ENCODE peak calls at places on chromosomes 1 and 21, in seven cellular contexts. One of them, this sample, is unnamed.

GRCh38 chr1:218397752-218398339 is 52.7 kb downstream of the TGFB2 start:
- DNase-seq in ovary: no peak
- DNase-seq in stomach: no peak
- DNase-seq in astrocyte of the cerebellum: no peak
- DNase-seq in PC-3: peak; percentile 83
- DNase-seq in A549: peak; percentile 90
- DNase-seq in skeletal muscle cell: no peak
- DNase-seq in this sample: no peak

GRCh38 chr1:50995651-50996050 is 25.6 kb downstream of the CDKN2C start:
- DNase-seq in stomach: no peak
- DNase-seq in PC-3: no peak
- DNase-seq in astrocyte of the cerebellum: no peak
- DNase-seq in ovary: no peak
- DNase-seq in skeletal muscle cell: no peak
- DNase-seq in A549: no peak
- DNase-seq in this sample: no peak

GRCh38 chr1:33634806-33635205 is 162.4 kb downstream of the ZSCAN20 start:
- DNase-seq in A549: peak; percentile 35
- DNase-seq in ovary: no peak
- DNase-seq in PC-3: peak; percentile 47
- DNase-seq in skeletal muscle cell: no peak
- DNase-seq in astrocyte of the cerebellum: no peak
- DNase-seq in stomach: peak; percentile 56
- DNase-seq in this sample: no peak

GRCh38 chr1:66446261-66447001 is 87.5 kb upstream of the SGIP1 start:
- DNase-seq in skeletal muscle cell: peak; percentile 15
- DNase-seq in A549: peak; percentile 68
- DNase-seq in stomach: no peak
- DNase-seq in PC-3: peak; percentile 86
- DNase-seq in astrocyte of the cerebellum: peak; percentile 70
- DNase-seq in ovary: no peak
- DNase-seq in this sample: peak; percentile 56

GRCh38 chr21:44513389-44514217 is 26.4 kb downstream of the KRTAP10-1 start:
- DNase-seq in skeletal muscle cell: no peak
- DNase-seq in stomach: no peak
- DNase-seq in A549: no peak
- DNase-seq in PC-3: peak; percentile 24
- DNase-seq in ovary: no peak
- DNase-seq in astrocyte of the cerebellum: no peak
- DNase-seq in this sample: no peak

GRCh38 chr1:187476671-187477070 is 647.9 kb downstream of the PLA2G4A start:
- DNase-seq in A549: no peak
- DNase-seq in ovary: no peak
- DNase-seq in PC-3: peak; percentile 40
- DNase-seq in skeletal muscle cell: no peak
- DNase-seq in astrocyte of the cerebellum: peak; percentile 3
- DNase-seq in stomach: no peak
- DNase-seq in this sample: no peak

GRCh38 chr21:29418813-29419212 is 120.1 kb downstream of the BACH1 start:
- DNase-seq in PC-3: no peak
- DNase-seq in skeletal muscle cell: no peak
- DNase-seq in astrocyte of the cerebellum: no peak
- DNase-seq in ovary: no peak
- DNase-seq in stomach: no peak
- DNase-seq in A549: no peak
- DNase-seq in this sample: no peak

GRCh38 chr1:227697321-227697864 is 37.7 kb downstream of the JMJD4 start:
- DNase-seq in A549: no peak
- DNase-seq in stomach: no peak
- DNase-seq in skeletal muscle cell: no peak
- DNase-seq in ovary: no peak
- DNase-seq in astrocyte of the cerebellum: no peak
- DNase-seq in PC-3: no peak
- DNase-seq in this sample: no peak

GRCh38 chr1:15141933-15142647 is 11.5 kb upstream of the TMEM51 start:
- DNase-seq in skeletal muscle cell: no peak
- DNase-seq in ovary: no peak
- DNase-seq in stomach: peak; percentile 72
- DNase-seq in PC-3: peak; percentile 66
- DNase-seq in A549: no peak
- DNase-seq in astrocyte of the cerebellum: peak; percentile 86
- DNase-seq in this sample: peak; percentile 72

GRCh38 chr1:115565789-115566188 is 76.0 kb upstream of the VANGL1 start:
- DNase-seq in A549: no peak
- DNase-seq in astrocyte of the cerebellum: no peak
- DNase-seq in skeletal muscle cell: no peak
- DNase-seq in ovary: no peak
- DNase-seq in PC-3: no peak
- DNase-seq in stomach: no peak
- DNase-seq in this sample: no peak

GRCh38 chr1:37308571-37308960 is 165.8 kb upstream of the ZC3H12A start:
- DNase-seq in PC-3: no peak
- DNase-seq in skeletal muscle cell: no peak
- DNase-seq in astrocyte of the cerebellum: no peak
- DNase-seq in ovary: no peak
- DNase-seq in A549: no peak
- DNase-seq in stomach: no peak
- DNase-seq in this sample: no peak

GRCh38 chr1:6447818-6448748 is 17.9 kb downstream of the TNFRSF25 start:
- DNase-seq in stomach: no peak
- DNase-seq in skeletal muscle cell: no peak
- DNase-seq in ovary: no peak
- DNase-seq in PC-3: peak; percentile 49
- DNase-seq in astrocyte of the cerebellum: no peak
- DNase-seq in A549: no peak
- DNase-seq in this sample: no peak

GRCh38 chr1:27402349-27402754 is 9.9 kb downstream of the GPR3 start:
- DNase-seq in skeletal muscle cell: no peak
- DNase-seq in astrocyte of the cerebellum: no peak
- DNase-seq in ovary: peak; percentile 72
- DNase-seq in A549: peak; percentile 54
- DNase-seq in PC-3: peak; percentile 53
- DNase-seq in stomach: peak; percentile 87
- DNase-seq in this sample: no peak
- H3K4me3 ChIP-seq in skeletal muscle cell: no peak overlapping the region
- H3K4me3 ChIP-seq in astrocyte of the cerebellum: no peak overlapping the region
- H3K4me3 ChIP-seq in ovary: no peak overlapping the region
- H3K4me3 ChIP-seq in A549: no peak overlapping the region
- H3K4me3 ChIP-seq in PC-3: no peak overlapping the region
- H3K4me3 ChIP-seq in stomach: no peak overlapping the region
- H3K4me3 ChIP-seq in this sample: no peak overlapping the region

GRCh38 chr21:38859852-38860251 is 54.1 kb downstream of the ETS2 start:
- DNase-seq in astrocyte of the cerebellum: no peak
- DNase-seq in PC-3: peak; percentile 17
- DNase-seq in A549: no peak
- DNase-seq in stomach: no peak
- DNase-seq in skeletal muscle cell: no peak
- DNase-seq in ovary: no peak
- DNase-seq in this sample: no peak
- H3K4me3 ChIP-seq in astrocyte of the cerebellum: no peak overlapping the region
- H3K4me3 ChIP-seq in PC-3: no peak overlapping the region
- H3K4me3 ChIP-seq in A549: no peak overlapping the region
- H3K4me3 ChIP-seq in stomach: no peak overlapping the region
- H3K4me3 ChIP-seq in skeletal muscle cell: no peak overlapping the region
- H3K4me3 ChIP-seq in ovary: no peak overlapping the region
- H3K4me3 ChIP-seq in this sample: no peak overlapping the region

GRCh38 chr1:154574715-154575114 is 7.1 kb downstream of the CHRNB2 start:
- DNase-seq in ovary: no peak
- DNase-seq in A549: no peak
- DNase-seq in astrocyte of the cerebellum: no peak
- DNase-seq in skeletal muscle cell: no peak
- DNase-seq in stomach: no peak
- DNase-seq in PC-3: peak; percentile 16
- DNase-seq in this sample: no peak
- H3K4me3 ChIP-seq in ovary: no peak overlapping the region
- H3K4me3 ChIP-seq in A549: no peak overlapping the region
- H3K4me3 ChIP-seq in astrocyte of the cerebellum: no peak overlapping the region
- H3K4me3 ChIP-seq in skeletal muscle cell: no peak overlapping the region
- H3K4me3 ChIP-seq in stomach: no peak overlapping the region
- H3K4me3 ChIP-seq in PC-3: no peak overlapping the region
- H3K4me3 ChIP-seq in this sample: no peak overlapping the region

GRCh38 chr1:18907914-18908845 is 5.8 kb upstream of the ALDH4A1 start:
- DNase-seq in astrocyte of the cerebellum: no peak
- DNase-seq in skeletal muscle cell: no peak
- DNase-seq in PC-3: no peak
- DNase-seq in A549: no peak
- DNase-seq in stomach: no peak
- DNase-seq in ovary: no peak
- DNase-seq in this sample: no peak
- H3K4me3 ChIP-seq in astrocyte of the cerebellum: no peak overlapping the region
- H3K4me3 ChIP-seq in skeletal muscle cell: no peak overlapping the region
- H3K4me3 ChIP-seq in PC-3: no peak overlapping the region
- H3K4me3 ChIP-seq in A549: no peak overlapping the region
- H3K4me3 ChIP-seq in stomach: no peak overlapping the region
- H3K4me3 ChIP-seq in ovary: no peak overlapping the region
- H3K4me3 ChIP-seq in this sample: no peak overlapping the region

DNA sequence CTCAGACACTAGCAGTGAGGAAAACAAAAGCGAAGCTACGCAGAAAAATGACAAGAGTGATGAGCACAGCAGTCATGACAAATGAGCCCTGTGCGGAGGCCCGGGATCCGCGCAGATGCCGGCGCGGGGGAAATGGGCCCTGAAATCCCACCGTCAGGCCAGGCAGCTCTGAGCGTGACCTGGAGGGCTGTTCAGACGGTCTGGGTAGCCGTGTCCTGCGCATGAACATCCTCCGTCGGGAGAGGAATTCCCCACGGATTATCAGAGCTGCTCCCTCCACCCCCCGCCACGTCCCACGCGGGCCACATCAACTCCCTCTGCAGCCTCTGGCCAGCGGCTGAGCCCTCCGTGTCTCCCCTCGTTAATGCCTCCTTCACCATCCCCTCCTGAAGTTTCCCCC is 15.2 kb downstream of the PDE9A start:
- DNase-seq in stomach: no peak
- DNase-seq in skeletal muscle cell: no peak
- DNase-seq in ovary: no peak
- DNase-seq in A549: no peak
- DNase-seq in PC-3: no peak
- DNase-seq in astrocyte of the cerebellum: no peak
- DNase-seq in this sample: no peak
- H3K4me3 ChIP-seq in stomach: no peak overlapping the region
- H3K4me3 ChIP-seq in skeletal muscle cell: no peak overlapping the region
- H3K4me3 ChIP-seq in ovary: no peak overlapping the region
- H3K4me3 ChIP-seq in A549: no peak overlapping the region
- H3K4me3 ChIP-seq in PC-3: no peak overlapping the region
- H3K4me3 ChIP-seq in astrocyte of the cerebellum: no peak overlapping the region
- H3K4me3 ChIP-seq in this sample: no peak overlapping the region

This sample was measured in HFF-Myc.